ENCODE peak calls at places on chromosomes 6 and 20, in nine cellular contexts. G is NB4, P is A549, H is endothelial cell, F is hepatocyte, O is fibroblast of mammary gland, Y is tibial nerve, M is AG04450, I is GM13977. W is an unnamed sample.

GRCh38 chr6:56953597-56954388 is 1.1 kb upstream of the BEND6 start:
- DNase-seq in F (peak), P (no peak), H (peak), M (no peak), I (peak), G (peak), O (peak), Y (no peak), W (no peak)

GRCh38 chr6:4220619-4221018 is 85.2 kb upstream of the ECI2 start:
- DNase-seq in O (peak), Y (no peak), P (no peak), M (no peak), G (no peak), I (no peak), F (no peak), H (no peak), W (no peak)

GRCh38 chr6:148168856-148169255 is 173.8 kb upstream of the SASH1 start:
- DNase-seq in I (no peak), G (no peak), P (no peak), M (no peak), Y (no peak), H (no peak), F (no peak), O (no peak), W (no peak)

GRCh38 chr6:39493717-39494116 is 171.2 kb upstream of the KCNK16 start:
- DNase-seq in I (no peak), O (peak), H (no peak), G (no peak), F (no peak), M (no peak), Y (no peak), P (no peak), W (no peak)

GRCh38 chr20:32957451-32957850 is 46.8 kb downstream of the SUN5 start:
- DNase-seq in I (no peak), H (no peak), P (no peak), M (no peak), Y (no peak), F (no peak), G (no peak), O (no peak), W (no peak)

GRCh38 chr6:118776607-118777549 is 117.1 kb upstream of the ASF1A start:
- DNase-seq in P (peak), F (peak), I (peak), H (peak), M (peak), G (peak), Y (peak), O (peak), W (no peak)

GRCh38 chr20:46260480-46260879 is 47.8 kb downstream of the CDH22 start:
- DNase-seq in O (no peak), P (no peak), G (peak), M (no peak), I (no peak), F (no peak), H (no peak), Y (no peak), W (no peak)

GRCh38 chr6:31659649-31660223 is 842 bp downstream of the C6orf47 start:
- DNase-seq in Y (no peak), G (peak), P (no peak), O (peak), I (no peak), H (no peak), M (no peak), F (peak), W (no peak)

GRCh38 chr6:43990627-43991619 is 136.3 kb downstream of the MRPL14 start:
- DNase-seq in H (no peak), M (peak), F (peak), O (peak), I (no peak), G (peak), P (no peak), Y (no peak), W (peak)

GRCh38 chr20:17969276-17969883 is 562 bp downstream of the MGME1 start:
- DNase-seq in H (peak), Y (no peak), P (peak), O (no peak), M (no peak), I (no peak), G (peak), F (peak), W (no peak)

GRCh38 chr20:15289337-15289736 is 951.9 kb upstream of the FLRT3 start:
- DNase-seq in F (no peak), I (no peak), P (no peak), O (no peak), M (no peak), H (no peak), Y (no peak), G (no peak), W (no peak)

GRCh38 chr20:20712474-20713243 is at the start of gene RALGAPA2:
- DNase-seq in Y (peak), F (peak), P (peak), M (peak), I (peak), H (peak), O (peak), G (peak), W (peak)

GRCh38 chr20:20712004-20712473 is 405 bp downstream of the RALGAPA2 start:
- DNase-seq in H (peak), P (no peak), G (peak), O (no peak), I (no peak), M (no peak), Y (no peak), F (peak), W (no peak)

GRCh38 chr20:20710847-20711315 is 1.6 kb downstream of the RALGAPA2 start:
- DNase-seq in F (peak), M (no peak), I (peak), Y (no peak), G (peak), P (no peak), O (no peak), H (no peak), W (no peak)

GRCh38 chr20:20711413-20711812 is 1.0 kb downstream of the RALGAPA2 start:
- DNase-seq in M (no peak), O (no peak), G (peak), Y (no peak), I (peak), H (no peak), F (peak), P (no peak), W (no peak)

GRCh38 chr20:20713244-20713765 is 861 bp upstream of the RALGAPA2 start:
- DNase-seq in F (no peak), G (peak), O (no peak), H (no peak), Y (no peak), M (no peak), I (no peak), P (no peak), W (no peak)
- TF ChIP-seq CTCF in F (no peak), G (no peak), O (no peak), H (no peak), Y (no peak), M (no peak), I (no peak), P (no peak), W (no peak)

GRCh38 chr6:166997768-166998255 is 1.4 kb upstream of the CEP43 start:
- DNase-seq in P (peak), M (peak), Y (no peak), O (peak), H (peak), F (peak), G (peak), I (peak), W (no peak)
- TF ChIP-seq CTCF in P (peak), M (peak), Y (peak), O (peak), H (peak), F (peak), G (peak), I (peak), W (peak)

GRCh38 chr6:2524090-2524489 is 226.6 kb downstream of the MYLK4 start:
- DNase-seq in O (no peak), I (no peak), H (peak), Y (no peak), F (no peak), P (no peak), G (peak), M (no peak), W (no peak)
- TF ChIP-seq CTCF in O (peak), I (peak), H (no peak), Y (no peak), F (peak), P (no peak), G (peak), M (peak), W (peak)

DNA sequence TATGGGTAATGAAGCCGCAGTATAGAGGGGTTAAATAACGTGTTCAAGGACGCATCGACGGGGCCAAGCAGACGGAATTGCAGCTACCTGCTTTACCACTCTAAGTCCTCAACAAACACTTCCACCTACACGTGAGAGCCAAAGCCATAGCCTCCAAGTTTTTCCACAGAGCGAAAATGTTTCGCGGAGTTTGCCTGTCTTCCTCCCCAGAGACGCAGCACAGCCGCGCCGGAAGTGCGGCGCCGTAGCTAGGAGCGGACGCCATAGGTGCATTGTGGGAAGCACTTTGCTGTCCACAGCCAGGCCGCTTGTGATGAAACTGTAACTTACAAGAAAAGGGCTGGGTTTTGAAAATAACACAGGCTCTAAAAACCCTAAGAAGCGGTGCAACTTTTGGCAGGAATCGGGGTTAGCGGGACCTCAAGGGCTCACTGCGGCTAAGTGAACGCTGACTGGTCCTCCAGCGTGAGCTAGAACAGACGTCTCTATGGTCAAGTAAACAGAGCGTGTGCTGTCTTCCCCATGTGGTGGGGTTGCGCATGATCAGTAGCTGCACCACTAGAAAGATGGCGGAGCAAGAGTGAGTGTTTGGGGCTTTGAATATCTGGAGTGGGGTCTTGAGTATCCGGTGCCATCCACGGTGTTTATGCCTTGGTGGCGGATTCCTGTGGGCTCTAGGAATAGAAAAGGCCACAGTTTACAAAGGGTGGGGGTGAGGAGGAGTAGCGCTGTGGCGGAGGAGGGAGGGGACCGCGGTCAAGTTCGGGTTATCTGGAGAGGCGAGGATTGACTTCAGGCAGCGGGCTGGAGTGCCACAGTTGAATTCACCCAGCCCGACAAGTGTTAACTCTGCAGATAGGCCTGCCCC is at the start of gene RPL7L1:
- DNase-seq in P (peak), G (peak), O (peak), I (peak), M (peak), H (peak), Y (peak), F (peak), W (no peak)
- TF ChIP-seq CTCF in P (no peak), G (no peak), O (no peak), I (no peak), M (no peak), H (no peak), Y (peak), F (no peak), W (peak)

GRCh38 chr20:24166412-24166811 is 177.8 kb upstream of the GGTLC1 start:
- DNase-seq in F (no peak), H (no peak), P (no peak), G (no peak), I (no peak), O (no peak), Y (no peak), M (no peak), W (no peak)

GRCh38 chr20:24166127-24166389 is 177.5 kb upstream of the GGTLC1 start:
- DNase-seq in F (no peak), Y (no peak), H (no peak), M (no peak), G (no peak), P (no peak), O (no peak), I (no peak), W (no peak)

GRCh38 chr20:24165336-24166126 is 177.0 kb upstream of the GGTLC1 start:
- DNase-seq in Y (no peak), F (no peak), G (no peak), H (no peak), O (no peak), M (no peak), I (no peak), P (no peak), W (no peak)

GRCh38 chr20:24163501-24163900 is 174.9 kb upstream of the GGTLC1 start:
- DNase-seq in G (no peak), M (no peak), H (no peak), P (no peak), O (no peak), Y (no peak), I (no peak), F (no peak), W (no peak)

GRCh38 chr20:24164360-24164759 is 175.8 kb upstream of the GGTLC1 start:
- DNase-seq in Y (no peak), I (no peak), O (no peak), F (no peak), H (peak), P (peak), M (no peak), G (peak), W (no peak)
- TF ChIP-seq CTCF in Y (no peak), I (peak), O (peak), F (peak), H (peak), P (peak), M (peak), G (peak), W (peak)

GRCh38 chr20:45095753-45096371 is 5.1 kb downstream of the KCNS1 start:
- DNase-seq in P (peak), M (no peak), O (peak), Y (peak), H (peak), F (peak), I (peak), G (peak), W (no peak)

GRCh38 chr20:45096781-45097180 is 4.1 kb downstream of the KCNS1 start:
- DNase-seq in I (no peak), G (no peak), M (no peak), P (no peak), F (no peak), O (no peak), H (no peak), Y (no peak), W (no peak)

GRCh38 chr20:45098096-45098773 is 2.7 kb downstream of the KCNS1 start:
- DNase-seq in G (no peak), F (peak), H (peak), Y (no peak), P (no peak), O (peak), M (no peak), I (peak), W (no peak)

GRCh38 chr20:45094864-45095574 is 5.9 kb downstream of the KCNS1 start:
- DNase-seq in M (no peak), F (no peak), H (no peak), I (no peak), Y (no peak), G (no peak), P (no peak), O (no peak), W (no peak)

DNA sequence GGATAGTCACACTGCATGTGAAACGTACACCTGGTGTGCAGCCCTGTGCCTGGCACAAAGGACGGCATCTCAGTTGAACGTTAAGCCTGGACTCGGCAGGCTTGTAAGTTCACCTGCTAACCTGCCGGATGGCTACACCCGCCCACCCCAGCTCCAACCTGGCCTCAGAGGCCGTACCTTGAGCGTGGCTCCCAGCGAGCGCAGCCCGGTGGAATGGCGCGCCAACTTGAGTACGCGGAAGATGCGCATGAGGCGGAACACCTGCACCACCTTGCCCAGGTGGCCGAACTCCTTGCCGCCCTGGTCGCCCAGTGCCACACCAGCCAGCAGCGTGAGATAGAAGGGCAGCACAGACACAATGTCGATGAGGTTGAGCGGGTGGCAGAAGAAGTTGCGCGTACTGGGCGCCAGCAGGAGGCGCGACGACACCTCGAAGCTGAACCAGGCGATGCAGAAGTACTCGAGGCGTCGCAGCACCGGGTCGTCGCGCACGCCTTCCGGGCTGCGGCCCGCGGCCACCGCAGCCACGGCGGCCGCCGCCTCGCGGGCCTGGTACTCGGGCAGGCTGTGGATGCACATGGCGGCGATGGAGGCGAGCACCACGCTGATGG is 3.3 kb downstream of the KCNS1 start:
- DNase-seq in F (no peak), M (no peak), P (no peak), G (peak), O (peak), Y (no peak), H (peak), I (peak), W (no peak)
- TF ChIP-seq CTCF in F (no peak), M (peak), P (no peak), G (peak), O (peak), Y (peak), H (peak), I (peak), W (no peak)

GRCh38 chr6:121848523-121849255 is 413.2 kb downstream of the GJA1 start:
- DNase-seq in Y (no peak), I (no peak), M (no peak), O (no peak), P (no peak), G (peak), H (no peak), F (no peak), W (no peak)

GRCh38 chr6:121844898-121845297 is 409.5 kb downstream of the GJA1 start:
- DNase-seq in G (no peak), O (no peak), F (no peak), I (no peak), H (no peak), P (no peak), M (no peak), Y (no peak), W (no peak)

GRCh38 chr6:121851056-121851455 is 415.6 kb downstream of the GJA1 start:
- DNase-seq in M (no peak), F (peak), Y (no peak), G (no peak), O (no peak), H (peak), P (no peak), I (no peak), W (no peak)

GRCh38 chr6:121847806-121848522 is 412.5 kb downstream of the GJA1 start:
- DNase-seq in O (no peak), I (no peak), Y (no peak), H (no peak), F (no peak), M (no peak), G (peak), P (no peak), W (no peak)

GRCh38 chr6:121849477-121849876 is 414.0 kb downstream of the GJA1 start:
- DNase-seq in I (peak), Y (peak), H (peak), F (peak), O (peak), M (peak), P (peak), G (peak), W (no peak)
- TF ChIP-seq CTCF in I (peak), Y (peak), H (peak), F (peak), O (peak), M (peak), P (peak), G (peak), W (peak)

DNA sequence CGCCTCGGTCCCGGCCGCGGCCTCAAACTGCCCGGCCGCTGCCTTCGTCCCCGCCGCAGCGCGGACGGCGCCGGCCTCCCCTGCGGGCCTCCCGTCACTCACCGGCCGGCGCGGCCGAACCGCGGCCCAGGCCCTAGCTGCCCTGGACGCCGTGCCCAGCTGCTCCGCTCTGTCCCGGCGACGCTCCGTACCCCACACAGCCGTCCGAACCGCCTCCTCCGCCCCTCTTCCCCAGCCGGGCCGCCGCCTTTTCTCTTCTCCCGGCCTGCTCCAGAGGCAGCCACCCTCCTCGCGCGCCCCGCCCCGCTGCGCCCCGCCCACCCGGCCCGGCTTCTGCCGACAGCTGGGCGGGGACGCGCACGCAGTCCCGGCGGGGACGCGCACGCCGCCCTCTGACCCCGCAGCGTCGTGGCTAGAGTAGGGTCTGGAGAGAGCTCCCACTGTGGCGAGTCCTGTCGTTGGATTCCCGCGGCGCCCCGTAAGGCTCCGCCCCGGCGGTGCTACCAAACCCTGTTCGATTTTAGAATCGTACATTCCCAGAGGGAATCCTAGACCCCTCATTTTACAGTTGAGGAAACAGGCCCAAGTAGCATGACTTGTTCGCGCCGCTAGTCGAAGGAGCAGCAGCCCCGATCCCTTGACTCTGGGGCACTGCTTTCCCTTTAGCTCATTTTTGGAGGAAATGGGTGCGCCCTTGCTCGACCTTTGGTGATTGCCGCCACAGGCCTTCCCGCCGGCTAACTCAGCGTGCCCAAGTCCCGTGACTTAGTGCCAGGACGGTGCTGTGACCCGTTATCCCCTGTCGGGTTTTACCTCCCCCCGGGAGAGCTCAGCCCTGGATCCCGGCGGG is at the start of gene FBXO30:
- DNase-seq in M (peak), O (peak), F (peak), Y (peak), H (peak), I (peak), G (peak), P (peak), W (peak)
- TF ChIP-seq CTCF in M (peak), O (peak), F (no peak), Y (peak), H (no peak), I (no peak), G (no peak), P (no peak), W (peak)